ENCODE peak calls at places on chromosomes 13 and 19, in five cellular contexts. J, I, M, R and U are unnamed samples.

GRCh38 chr13:97434417-97435296 is 688 bp downstream of the RAP2A start:
- DNase-seq in J (no peak), I (peak), M (no peak), R (no peak), U (peak)

GRCh38 chr13:109773786-109774185 is 12.6 kb downstream of the IRS2 start:
- DNase-seq in J (no peak), I (no peak), M (no peak), R (no peak), U (no peak)

GRCh38 chr19:49347835-49348234 is 12.6 kb downstream of the CD37 start:
- DNase-seq in J (no peak), I (no peak), M (peak), R (no peak), U (no peak)

GRCh38 chr19:2627319-2627829 is 75.1 kb downstream of the GNG7 start:
- DNase-seq in J (no peak), I (peak), M (peak), R (no peak), U (peak)

GRCh38 chr13:60990032-60990733 is 425.5 kb downstream of the PCDH20 start:
- DNase-seq in J (no peak), I (no peak), M (no peak), R (no peak), U (no peak)

GRCh38 chr13:31069808-31070544 is 91.7 kb downstream of the HSPH1 start:
- DNase-seq in J (no peak), I (no peak), M (no peak), R (no peak), U (no peak)

GRCh38 chr19:58154679-58155648 is 4.4 kb upstream of the ZNF329 start:
- DNase-seq in J (peak), I (peak), M (peak), R (peak), U (peak)

GRCh38 chr19:1882089-1882785 is 3.1 kb downstream of the ABHD17A start:
- DNase-seq in J (no peak), I (no peak), M (no peak), R (no peak), U (peak)

GRCh38 chr13:33645591-33646554 is 172.1 kb upstream of the RFC3 start:
- DNase-seq in J (no peak), I (no peak), M (no peak), R (no peak), U (no peak)

GRCh38 chr13:23608704-23609413 is 38.6 kb downstream of the TNFRSF19 start:
- DNase-seq in J (no peak), I (peak), M (no peak), R (no peak), U (no peak)

GRCh38 chr19:33429891-33430673 is 56.6 kb downstream of the CEBPG start:
- DNase-seq in J (no peak), I (no peak), M (no peak), R (no peak), U (no peak)

GRCh38 chr19:6925801-6926751 is 38.7 kb downstream of the ADGRE1 start:
- DNase-seq in J (no peak), I (no peak), M (no peak), R (no peak), U (no peak)
- TF ChIP-seq CTCF in J (no peak), I (no peak), M (no peak), R (no peak), U (no peak)

GRCh38 chr13:113946409-113947181 is 27.3 kb downstream of the C13orf46 start:
- DNase-seq in J (no peak), I (no peak), M (no peak), R (no peak), U (no peak)

GRCh38 chr13:113949546-113949945 is 24.3 kb downstream of the C13orf46 start:
- DNase-seq in J (no peak), I (no peak), M (no peak), R (no peak), U (no peak)

GRCh38 chr13:113945857-113946408 is 27.9 kb downstream of the C13orf46 start:
- DNase-seq in J (no peak), I (no peak), M (no peak), R (no peak), U (no peak)

GRCh38 chr13:113948034-113948742 is 25.7 kb downstream of the C13orf46 start:
- DNase-seq in J (no peak), I (no peak), M (no peak), R (no peak), U (no peak)

GRCh38 chr13:113947321-113948033 is 26.4 kb downstream of the C13orf46 start:
- DNase-seq in J (no peak), I (no peak), M (peak), R (no peak), U (no peak)
- TF ChIP-seq CTCF in J (peak), I (peak), M (peak), R (peak), U (no peak)

DNA sequence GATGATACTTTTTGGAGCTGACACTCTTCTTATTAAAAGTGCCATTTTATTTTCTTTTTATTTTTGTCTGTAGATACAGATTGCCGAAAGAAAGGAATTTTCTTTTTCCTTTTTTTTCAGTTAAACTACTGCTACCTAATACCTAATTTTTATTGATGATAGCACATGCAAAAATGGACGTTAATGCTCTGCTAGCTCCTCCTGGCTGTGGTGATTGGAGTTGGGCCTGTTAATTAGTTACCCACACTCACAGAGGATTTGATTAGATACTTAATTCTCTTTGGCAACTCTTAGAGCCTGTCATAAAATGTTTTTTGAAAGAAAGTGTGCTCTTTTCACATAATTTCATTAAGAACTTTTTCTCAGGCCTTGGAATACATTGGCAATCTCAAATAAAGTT is 366.8 kb downstream of the DCT start:
- DNase-seq in J (no peak), I (no peak), M (no peak), R (no peak), U (no peak)
- TF ChIP-seq CTCF in J (no peak), I (no peak), M (no peak), R (no peak), U (no peak)

GRCh38 chr13:38636756-38637155 is 50.1 kb upstream of the FREM2 start:
- DNase-seq in J (peak), I (no peak), M (peak), R (no peak), U (no peak)

GRCh38 chr13:38637576-38637975 is 49.3 kb upstream of the FREM2 start:
- DNase-seq in J (no peak), I (no peak), M (no peak), R (no peak), U (no peak)

GRCh38 chr13:38636106-38636505 is 50.8 kb upstream of the FREM2 start:
- DNase-seq in J (no peak), I (no peak), M (no peak), R (no peak), U (no peak)

GRCh38 chr13:38641164-38641948 is 45.5 kb upstream of the FREM2 start:
- DNase-seq in J (no peak), I (no peak), M (no peak), R (no peak), U (no peak)
- TF ChIP-seq CTCF in J (peak), I (no peak), M (no peak), R (no peak), U (no peak)

DNA sequence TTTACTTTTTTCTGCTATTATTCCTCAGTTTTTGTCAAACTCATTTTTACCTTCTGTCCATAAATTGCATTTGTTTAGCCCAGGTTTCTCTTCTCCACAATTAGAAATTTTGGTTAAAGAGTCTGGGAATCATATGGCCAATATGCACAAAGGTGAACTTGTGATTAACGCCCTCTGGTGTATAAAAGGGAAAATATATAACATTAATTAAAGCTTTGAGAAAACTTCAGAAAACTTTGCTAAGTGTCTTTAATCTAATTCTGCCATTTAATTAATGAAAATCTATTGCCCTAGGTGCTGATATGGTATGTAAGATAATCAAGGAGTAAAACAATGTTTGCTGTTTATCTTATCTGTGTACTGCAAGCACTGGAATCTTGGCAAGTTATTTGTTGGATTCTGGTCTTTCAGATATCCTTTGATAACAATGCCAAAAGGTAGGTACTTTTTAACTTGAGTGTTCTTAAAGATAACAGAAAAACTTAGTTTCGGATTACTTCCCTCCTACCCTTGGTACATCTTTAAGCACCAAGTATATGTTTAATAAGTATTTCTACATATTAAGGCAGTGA is 402.6 kb downstream of the SUCLA2 start:
- DNase-seq in J (no peak), I (no peak), M (peak), R (no peak), U (no peak)
- TF ChIP-seq CTCF in J (peak), I (peak), M (peak), R (no peak), U (no peak)

DNA sequence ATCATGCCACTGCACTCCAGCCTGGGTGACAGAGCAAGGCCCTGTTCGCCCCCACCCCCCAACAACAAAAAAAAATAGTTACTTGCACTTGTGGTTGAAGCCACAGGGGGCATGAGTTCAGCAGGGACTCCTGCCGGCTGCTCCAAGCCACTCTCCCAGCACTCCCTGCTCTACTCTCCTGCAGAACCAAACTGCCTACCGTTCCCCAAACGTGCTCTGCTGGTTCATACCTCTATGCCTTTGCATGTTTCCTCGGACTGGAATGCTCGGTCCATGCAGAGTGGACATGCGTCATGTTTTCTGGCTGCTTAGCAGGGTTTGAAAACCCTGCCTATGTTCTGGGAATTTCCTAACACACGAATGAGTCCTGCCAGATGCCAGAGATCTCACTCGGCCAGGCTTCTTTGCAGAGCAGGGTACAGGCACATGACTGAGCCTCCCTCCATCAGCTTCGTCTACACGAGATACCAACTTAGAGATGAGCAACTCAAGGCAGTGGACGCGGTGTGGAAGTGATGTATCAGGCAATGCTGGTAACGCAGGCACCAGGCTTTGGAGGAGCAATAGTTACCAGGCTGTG is 8.5 kb upstream of the SLC25A15 start:
- DNase-seq in J (no peak), I (no peak), M (no peak), R (no peak), U (no peak)
- TF ChIP-seq CTCF in J (peak), I (no peak), M (no peak), R (no peak), U (no peak)